ENCODE peak calls at places on chromosomes 13 and 19, in nine cellular contexts. A is NCI-H1694, X is IMR-90, O is choroid plexus epithelial cell, S is A549, Y is hepatic stellate cell, E is LHCN-M2, H is tibial artery, V is cardiac fibroblast. U is an unnamed sample.

GRCh38 chr13:30718661-30719520 is 16.5 kb upstream of the ALOX5AP start:
- DNase-seq in A (no peak), X (peak; percentile 95), O (peak; percentile 86), S (peak; percentile 45), Y (peak; percentile 82), E (peak; percentile 96), H (no peak), V (peak; percentile 95), U (no peak)

GRCh38 chr19:49895566-49896297 is 955 bp downstream of the IL4I1 start:
- DNase-seq in A (no peak), X (no peak), O (no peak), S (no peak), Y (no peak), E (no peak), H (no peak), V (no peak), U (no peak)

GRCh38 chr19:13155472-13156284 is 5.5 kb downstream of the IER2 start:
- DNase-seq in A (no peak), X (peak; percentile 76), O (peak; percentile 80), S (peak; percentile 81), Y (peak; percentile 85), E (peak; percentile 82), H (peak; percentile 74), V (peak; percentile 85), U (peak; percentile 43)

GRCh38 chr13:109938255-109938936 is 152.0 kb upstream of the IRS2 start:
- DNase-seq in A (no peak), X (peak; percentile 93), O (peak; percentile 85), S (no peak), Y (no peak), E (peak; percentile 83), H (no peak), V (peak; percentile 92), U (no peak)

GRCh38 chr13:58476176-58476575 is 844.6 kb downstream of the PCDH17 start:
- DNase-seq in A (no peak), X (no peak), O (no peak), S (no peak), Y (no peak), E (no peak), H (no peak), V (no peak), U (no peak)

GRCh38 chr19:18239303-18239702 is 13.1 kb upstream of the PDE4C start:
- DNase-seq in A (no peak), X (no peak), O (no peak), S (no peak), Y (no peak), E (no peak), H (no peak), V (peak; percentile 17), U (peak; percentile 53)

GRCh38 chr13:25771641-25772478 is 280.0 kb downstream of the SHISA2 start:
- DNase-seq in A (no peak), X (no peak), O (peak; percentile 83), S (no peak), Y (no peak), E (no peak), H (no peak), V (no peak), U (no peak)

GRCh38 chr13:74847966-74848365 is 634.0 kb downstream of the TBC1D4 start:
- DNase-seq in A (no peak), X (no peak), O (peak; percentile 13), S (no peak), Y (no peak), E (no peak), H (no peak), V (no peak), U (no peak)

GRCh38 chr19:18915639-18916038 is 3.5 kb downstream of the COPE start:
- DNase-seq in A (no peak), X (peak; percentile 30), O (peak; percentile 39), S (peak; percentile 68), Y (peak; percentile 52), E (peak; percentile 45), H (no peak), V (peak; percentile 44), U (peak; percentile 78)

GRCh38 chr13:22505489-22505888 is 675.3 kb upstream of the SGCG start:
- DNase-seq in A (no peak), X (no peak), O (peak; percentile 5), S (no peak), Y (no peak), E (peak; percentile 54), H (no peak), V (no peak), U (no peak)

U was measured in Karpas-422.